ENCODE peak calls at places on chromosomes 6 and 20, in six cellular contexts. V is uterus, J is IMR-90, Y is HCT116, E is adrenal gland, T is heart left ventricle. U is an unnamed sample.

GRCh38 chr6:64280569-64280968 is 645.0 kb downstream of the PHF3 start:
- DNase-seq in V (no peak), J (peak), Y (no peak), E (peak), T (no peak), U (no peak)

GRCh38 chr6:80211295-80211694 is 104.8 kb downstream of the BCKDHB start:
- DNase-seq in V (no peak), J (peak), Y (no peak), E (no peak), T (no peak), U (no peak)

GRCh38 chr6:25006565-25007001 is 70.8 kb upstream of the RIPOR2 start:
- DNase-seq in V (peak), J (no peak), Y (peak), E (peak), T (no peak), U (peak)

GRCh38 chr6:155185544-155185943 is 78.3 kb upstream of the CLDN20 start:
- DNase-seq in V (no peak), J (peak), Y (peak), E (no peak), T (no peak), U (no peak)

GRCh38 chr6:33014841-33015634 is 5.6 kb upstream of the HLA-DOA start:
- DNase-seq in V (no peak), J (peak), Y (peak), E (peak), T (no peak), U (no peak)

GRCh38 chr20:41738584-41739193 is 120.5 kb upstream of the CHD6 start:
- DNase-seq in V (no peak), J (peak), Y (peak), E (peak), T (no peak), U (peak)

GRCh38 chr6:36607782-36608386 is 13.7 kb downstream of the SRSF3 start:
- DNase-seq in V (no peak), J (no peak), Y (no peak), E (no peak), T (no peak), U (no peak)

GRCh38 chr6:4369616-4370015 is 234.2 kb upstream of the ECI2 start:
- DNase-seq in V (no peak), J (peak), Y (no peak), E (no peak), T (no peak), U (no peak)

GRCh38 chr6:110180228-110181008 is at the start of gene CDC40:
- DNase-seq in V (peak), J (no peak), Y (no peak), E (peak), T (peak), U (peak)

GRCh38 chr6:10510592-10511367 is 10.4 kb upstream of the GCNT2 start:
- DNase-seq in V (no peak), J (peak), Y (peak), E (peak), T (peak), U (peak)

GRCh38 chr6:156953478-156954146 is 176.4 kb downstream of the ARID1B start:
- DNase-seq in V (no peak), J (peak), Y (peak), E (peak), T (no peak), U (no peak)

GRCh38 chr20:63544958-63545516 is 2.5 kb downstream of the SRMS start:
- DNase-seq in V (no peak), J (no peak), Y (peak), E (no peak), T (no peak), U (no peak)

GRCh38 chr6:156862711-156863110 is 85.5 kb downstream of the ARID1B start:
- DNase-seq in V (no peak), J (no peak), Y (no peak), E (no peak), T (no peak), U (no peak)

GRCh38 chr6:105484238-105485161 is 81.6 kb upstream of the PREP start:
- DNase-seq in V (no peak), J (peak), Y (peak), E (no peak), T (no peak), U (no peak)

GRCh38 chr6:136471372-136471771 is 78.8 kb downstream of the MAP7 start:
- DNase-seq in V (no peak), J (peak), Y (no peak), E (no peak), T (no peak), U (no peak)

GRCh38 chr20:51767867-51768758 is at the start of gene ATP9A:
- DNase-seq in V (peak), J (peak), Y (no peak), E (no peak), T (peak), U (peak)

GRCh38 chr6:96542702-96543101 is 20.2 kb upstream of the FHL5 start:
- DNase-seq in V (no peak), J (no peak), Y (no peak), E (no peak), T (no peak), U (no peak)

GRCh38 chr20:54148947-54149764 is 24.6 kb downstream of the CYP24A1 start:
- DNase-seq in V (no peak), J (no peak), Y (peak), E (no peak), T (no peak), U (no peak)

GRCh38 chr6:136761227-136761922 is 30.9 kb downstream of the MAP3K5 start:
- DNase-seq in V (peak), J (peak), Y (no peak), E (no peak), T (no peak), U (no peak)

GRCh38 chr20:2890743-2891142 is 17.5 kb downstream of the PTPRA start:
- DNase-seq in V (no peak), J (peak), Y (no peak), E (no peak), T (no peak), U (no peak)

GRCh38 chr20:59316911-59317310 is 16.5 kb downstream of the EDN3 start:
- DNase-seq in V (no peak), J (no peak), Y (no peak), E (no peak), T (no peak), U (no peak)
- TF ChIP-seq POLR2A in V (no peak), J (no peak), Y (no peak), E (no peak), T (no peak), U (no peak)

GRCh38 chr6:73797861-73798260 is 101.9 kb downstream of the CD109 start:
- DNase-seq in V (no peak), J (peak), Y (no peak), E (no peak), T (no peak), U (no peak)
- TF ChIP-seq CTCF in V (no peak), J (no peak), Y (no peak), E (no peak), T (no peak), U (no peak)

GRCh38 chr6:1312444-1313363 is 806 bp downstream of the FOXQ1 start:
- DNase-seq in V (no peak), J (no peak), Y (no peak), E (no peak), T (no peak), U (no peak)
- H3K4me3 ChIP-seq in V (no peak), J (peak), Y (peak), E (no peak), T (peak), U (peak)

GRCh38 chr20:58228484-58229197 is at the start of gene ANKRD60:
- DNase-seq in V (peak), J (peak), Y (no peak), E (peak), T (no peak), U (no peak)
- TF ChIP-seq POLR2A in V (no peak), J (peak), Y (no peak), E (no peak), T (no peak), U (no peak)

DNA sequence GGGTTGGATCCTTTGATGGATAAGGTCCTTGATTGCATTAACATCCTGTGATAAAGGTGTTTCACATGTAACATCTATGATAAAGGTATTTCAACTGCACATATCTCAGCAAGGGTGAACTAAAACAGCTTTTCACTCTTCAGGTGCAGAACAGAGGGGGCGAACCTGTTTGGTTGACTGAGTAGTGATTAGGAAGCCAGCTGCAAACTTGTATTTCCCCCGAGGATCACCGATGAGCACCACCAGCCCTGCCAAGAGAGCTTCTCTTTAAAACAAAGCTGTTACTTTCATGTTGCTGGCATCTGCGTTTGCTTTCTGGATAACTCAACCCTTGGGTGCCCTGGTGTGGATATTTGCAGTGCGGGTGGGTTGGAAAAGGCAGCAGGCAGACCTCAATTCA is 39.6 kb downstream of the JAG1 start:
- DNase-seq in V (no peak), J (no peak), Y (no peak), E (no peak), T (no peak), U (no peak)
- TF ChIP-seq CTCF in V (no peak), J (no peak), Y (no peak), E (no peak), T (no peak), U (no peak)

GRCh38 chr6:159501558-159501957 is 191.5 kb downstream of the SOD2 start:
- DNase-seq in V (no peak), J (no peak), Y (no peak), E (no peak), T (no peak), U (no peak)
- H3K4me3 ChIP-seq in V (no peak), J (no peak), Y (no peak), E (no peak), T (no peak), U (no peak)

GRCh38 chr6:144285798-144286502 is 815 bp downstream of the UTRN start:
- DNase-seq in V (peak), J (peak), Y (no peak), E (peak), T (peak), U (peak)

GRCh38 chr6:144285548-144285797 is 338 bp downstream of the UTRN start:
- DNase-seq in V (peak), J (no peak), Y (no peak), E (no peak), T (no peak), U (no peak)

GRCh38 chr6:144289006-144289405 is 3.9 kb downstream of the UTRN start:
- DNase-seq in V (no peak), J (no peak), Y (no peak), E (no peak), T (no peak), U (no peak)

GRCh38 chr6:144284753-144285547 is at the start of gene UTRN:
- DNase-seq in V (peak), J (peak), Y (no peak), E (peak), T (peak), U (peak)

GRCh38 chr6:144286503-144287393 is 1.6 kb downstream of the UTRN start:
- DNase-seq in V (peak), J (peak), Y (no peak), E (peak), T (peak), U (peak)
- TF ChIP-seq POLR2A in V (no peak), J (peak), Y (no peak), E (peak), T (no peak), U (no peak)